ENCODE peak calls at places on chromosomes 3 and 15, in six cellular contexts. L, H, V, M, Z and C are unnamed samples.

GRCh38 chr3:10358309-10358980 is 37.5 kb upstream of the SEC13 start:
- DNase-seq in M (no peak), V (no peak), H (no peak), L (no peak), Z (no peak), C (no peak)

GRCh38 chr15:70433583-70434288 is 329.6 kb downstream of the UACA start:
- DNase-seq in L (no peak), Z (no peak), M (no peak), V (no peak), H (no peak), C (no peak)

GRCh38 chr3:140859592-140860336 is 81.9 kb upstream of the SLC25A36 start:
- DNase-seq in M (no peak), V (no peak), Z (no peak), L (no peak), H (peak), C (no peak)

GRCh38 chr15:74347757-74348250 is 19.6 kb downstream of the CYP11A1 start:
- DNase-seq in Z (no peak), H (no peak), L (no peak), V (no peak), M (no peak), C (no peak)

GRCh38 chr3:165658027-165658426 is 179.2 kb downstream of the BCHE start:
- DNase-seq in Z (no peak), L (no peak), M (no peak), V (no peak), H (no peak), C (no peak)

GRCh38 chr3:42032693-42033349 is 58.3 kb upstream of the TRAK1 start:
- DNase-seq in L (peak), Z (peak), H (peak), M (peak), V (no peak), C (no peak)

GRCh38 chr3:181722156-181722555 is 10.4 kb downstream of the SOX2 start:
- DNase-seq in Z (no peak), M (no peak), H (peak), V (no peak), L (no peak), C (no peak)

GRCh38 chr15:73984208-73984979 is 7.7 kb downstream of the STOML1 start:
- DNase-seq in V (no peak), M (no peak), Z (no peak), L (no peak), H (no peak), C (no peak)

GRCh38 chr15:53910236-53910849 is 67.9 kb upstream of the UNC13C start:
- DNase-seq in Z (no peak), M (no peak), V (no peak), L (no peak), H (no peak), C (no peak)

GRCh38 chr3:18438586-18438985 is 13.4 kb upstream of the SATB1 start:
- DNase-seq in Z (no peak), H (no peak), L (no peak), V (peak), M (no peak), C (no peak)

GRCh38 chr3:63753567-63753966 is 65.5 kb upstream of the C3orf49 start:
- DNase-seq in L (peak), H (peak), Z (peak), V (no peak), M (peak), C (no peak)

GRCh38 chr3:117752984-117753717 is 1043.6 kb downstream of the TUSC7 start:
- DNase-seq in V (no peak), Z (peak), L (peak), H (no peak), M (peak), C (no peak)

GRCh38 chr3:37174532-37175126 is at the start of gene LRRFIP2:
- DNase-seq in V (no peak), H (no peak), L (peak), Z (peak), M (peak), C (no peak)

GRCh38 chr15:33279613-33280205 is 31.1 kb upstream of the RYR3 start:
- DNase-seq in L (no peak), H (no peak), M (peak), V (no peak), Z (peak), C (no peak)

GRCh38 chr15:68629519-68630204 is 50.9 kb downstream of the CORO2B start:
- DNase-seq in V (no peak), M (no peak), H (no peak), L (no peak), Z (no peak), C (no peak)

GRCh38 chr3:99246010-99246654 is 344.6 kb upstream of the DCBLD2 start:
- DNase-seq in V (no peak), H (no peak), M (peak), Z (peak), L (peak), C (no peak)

GRCh38 chr15:66706225-66706732 is 4.2 kb downstream of the SMAD6 start:
- DNase-seq in M (no peak), V (no peak), H (peak), L (peak), Z (no peak), C (no peak)

GRCh38 chr3:55554621-55555020 is 67.5 kb upstream of the WNT5A start:
- DNase-seq in V (peak), Z (no peak), L (no peak), H (peak), M (no peak), C (no peak)

GRCh38 chr3:182793663-182794454 is 555 bp downstream of the ATP11B start:
- DNase-seq in H (peak), V (peak), L (peak), Z (peak), M (peak), C (no peak)

GRCh38 chr15:64743691-64744090 is 31.7 kb downstream of the RBPMS2 start:
- DNase-seq in L (no peak), H (no peak), Z (no peak), V (no peak), M (no peak), C (no peak)

GRCh38 chr3:17546500-17546899 is 195.9 kb downstream of the TBC1D5 start:
- DNase-seq in L (no peak), M (no peak), H (no peak), Z (no peak), V (no peak), C (no peak)

GRCh38 chr3:45987368-45988099 is 8.1 kb downstream of the FYCO1 start:
- DNase-seq in L (peak), H (no peak), Z (peak), M (peak), V (no peak), C (no peak)

DNA sequence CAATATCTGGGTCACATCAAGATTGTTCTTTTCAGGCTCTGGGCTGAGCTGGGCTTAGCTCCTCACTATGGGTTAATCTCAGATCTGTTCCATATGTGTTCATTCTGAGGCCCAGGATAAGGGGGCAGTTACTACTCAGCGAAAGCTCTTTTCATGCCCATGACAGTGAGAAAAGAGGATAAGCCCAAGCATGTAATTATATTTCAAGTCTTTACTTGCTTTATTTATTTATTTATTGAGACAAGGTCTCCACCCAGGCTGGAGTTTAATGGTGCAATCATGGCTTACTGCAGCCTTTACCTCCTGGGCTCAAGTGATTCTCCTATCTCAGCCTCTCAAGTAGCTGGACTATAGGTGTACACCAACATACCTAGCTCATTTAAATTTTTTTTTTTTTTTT is 44.7 kb upstream of the SELENOK start:
- DNase-seq in L (no peak), H (no peak), V (no peak), M (no peak), Z (no peak), C (no peak)
- H3K9ac ChIP-seq in L (no peak), H (no peak), V (no peak), M (no peak), Z (no peak), C (no peak)

DNA sequence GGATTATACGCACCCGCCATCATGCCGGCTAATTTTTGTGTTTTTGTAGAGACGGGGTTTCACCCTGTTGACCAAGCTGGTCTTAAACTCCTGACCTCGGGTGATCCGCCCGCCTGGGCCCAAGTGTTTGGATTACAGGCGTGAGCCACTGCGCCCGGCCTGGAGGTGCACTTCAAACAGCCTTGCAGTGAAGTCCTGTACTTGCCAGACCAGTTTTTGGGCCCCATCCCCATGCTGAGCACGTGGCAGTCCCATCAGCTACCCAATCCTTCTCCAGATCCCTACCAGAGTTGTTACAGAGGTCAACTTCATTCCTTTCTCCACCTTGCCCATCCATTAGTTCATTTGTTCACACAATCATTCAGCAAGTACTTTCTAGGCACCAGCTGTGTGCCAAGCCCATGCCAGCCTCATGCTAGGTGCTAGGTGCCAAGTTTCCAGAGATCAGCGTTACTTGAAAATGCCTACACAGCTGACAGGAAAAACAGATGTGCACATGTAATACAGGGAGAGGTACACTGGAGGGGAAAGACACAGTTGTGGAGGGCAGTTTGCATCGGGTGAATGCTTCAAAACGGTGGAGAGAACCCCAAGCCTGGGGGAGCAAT is 2.2 kb downstream of the DNAH1 start:
- DNase-seq in V (no peak), H (no peak), L (no peak), Z (no peak), M (no peak), C (no peak)
- H3K4me3 ChIP-seq in V (no peak), H (peak), L (no peak), Z (no peak), M (no peak), C (no peak)

GRCh38 chr3:3800685-3801509 is 1.7 kb downstream of the LRRN1 start:
- DNase-seq in H (peak), L (no peak), V (no peak), Z (peak), M (peak), C (no peak)
- H3K9ac ChIP-seq in H (peak), L (no peak), V (no peak), Z (peak), M (no peak), C (no peak)

GRCh38 chr3:71495708-71496472 is 87.6 kb downstream of the FOXP1 start:
- DNase-seq in M (peak), Z (peak), V (no peak), H (no peak), L (peak), C (peak)
- H3K4me3 ChIP-seq in M (peak), Z (peak), V (no peak), H (no peak), L (peak), C (no peak)

DNA sequence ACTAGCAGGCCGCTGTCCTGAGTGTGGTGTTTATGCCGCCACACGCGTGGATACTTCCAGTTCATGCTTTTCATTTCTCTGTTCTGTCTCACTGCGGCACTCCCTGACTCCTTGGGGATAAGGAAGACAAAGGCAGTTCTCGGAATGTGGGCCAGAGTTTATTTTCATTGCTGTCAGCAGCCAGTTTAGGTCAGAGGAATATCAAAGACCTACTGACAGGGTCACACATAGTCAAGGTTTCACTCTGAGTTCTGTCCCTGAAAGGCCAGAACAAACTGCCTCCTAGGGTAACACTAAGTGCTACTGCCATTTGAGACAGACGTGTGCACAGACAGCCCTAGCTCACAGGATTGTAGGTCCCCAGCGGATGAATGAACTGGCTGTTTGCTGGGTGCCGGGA is 27.3 kb upstream of the SPTBN5 start:
- DNase-seq in L (peak), Z (peak), V (no peak), H (no peak), M (no peak), C (no peak)
- H3K9ac ChIP-seq in L (no peak), Z (peak), V (no peak), H (peak), M (no peak), C (no peak)

DNA sequence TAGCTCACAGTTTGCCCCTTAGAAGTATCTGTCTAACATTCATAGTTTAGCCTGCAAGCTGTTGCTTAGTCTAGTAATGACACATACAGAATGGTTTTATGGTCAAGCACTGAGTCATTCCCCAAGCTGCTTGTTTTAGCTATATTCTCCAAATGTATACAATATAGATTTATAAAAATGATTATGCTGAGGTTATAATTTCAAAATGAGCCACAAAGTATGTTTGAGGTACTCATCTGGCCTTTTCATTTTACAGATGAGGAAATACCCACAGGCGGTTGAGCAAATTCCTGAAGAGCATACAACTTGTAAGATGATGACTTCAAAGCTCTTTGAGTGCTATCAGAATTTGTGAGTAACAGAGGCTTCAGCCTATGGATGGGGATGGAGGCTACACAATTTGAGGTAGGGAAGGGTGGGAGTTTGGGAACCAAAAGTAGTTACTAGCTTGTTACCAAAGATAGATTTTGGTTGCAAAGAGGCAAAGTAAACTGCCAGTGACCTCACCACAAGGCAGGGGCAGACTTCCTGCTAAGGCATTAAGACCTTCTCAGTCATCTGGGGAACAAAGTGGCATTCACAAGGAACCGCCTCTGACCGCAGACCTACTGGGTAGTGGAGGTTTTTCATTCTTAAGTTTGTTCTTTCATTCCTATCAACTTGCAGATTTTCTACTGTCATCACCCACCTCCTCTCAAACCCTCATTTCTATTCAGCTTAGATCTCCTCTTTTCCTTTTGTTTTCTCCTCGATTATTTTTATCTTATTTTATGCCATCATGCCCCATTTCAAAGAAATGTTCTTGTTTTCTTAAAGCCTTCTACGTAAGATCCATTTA is 257.2 kb upstream of the NECTIN3 start:
- DNase-seq in L (peak), H (peak), Z (peak), V (peak), M (peak), C (no peak)
- H3K4me3 ChIP-seq in L (peak), H (no peak), Z (peak), V (no peak), M (no peak), C (no peak)